ENCODE peak calls at places on chromosomes 6 and 20, in seven cellular contexts. U is progenitor cell of endocrine pancreas, Z is HFFc6, L is body of pancreas, O is pancreas, T is lower lobe of right lung, N is brain microvascular endothelial cell. H is an unnamed sample.

GRCh38 chr6:30544666-30545272 is 11.5 kb downstream of the GNL1 start:
- DNase-seq in U (no peak), N (peak; percentile 57), Z (peak; percentile 81), O (no peak), T (no peak), L (no peak), H (no peak)

GRCh38 chr6:37492236-37493046 is 7.3 kb downstream of the CCDC167 start:
- DNase-seq in O (no peak), T (peak; percentile 2), Z (no peak), N (no peak), U (no peak), L (no peak), H (peak; percentile 24)

GRCh38 chr6:118663993-118664985 is 12.9 kb upstream of the CEP85L start:
- DNase-seq in U (no peak), L (no peak), T (no peak), O (no peak), N (no peak), Z (no peak), H (no peak)

GRCh38 chr6:106804238-106805016 is 170.1 kb downstream of the CD24 start:
- DNase-seq in T (no peak), N (no peak), U (no peak), O (peak; percentile 25), L (no peak), Z (no peak), H (no peak)

GRCh38 chr20:56202493-56203077 is 45.9 kb upstream of the MC3R start:
- DNase-seq in N (peak; percentile 2), T (no peak), L (no peak), O (no peak), Z (peak; percentile 4), U (no peak), H (no peak)

GRCh38 chr6:1949533-1949932 is 295.9 kb downstream of the GMDS start:
- DNase-seq in Z (no peak), O (no peak), L (no peak), N (no peak), U (no peak), T (no peak), H (no peak)

GRCh38 chr6:8983202-8983688 is 547.9 kb upstream of the SLC35B3 start:
- DNase-seq in T (peak; percentile 60), O (peak; percentile 70), N (peak; percentile 65), Z (peak; percentile 56), U (peak; percentile 57), L (peak; percentile 58), H (no peak)

GRCh38 chr20:1449370-1449769 is 17.3 kb downstream of the NSFL1C start:
- DNase-seq in U (no peak), L (no peak), O (no peak), N (no peak), Z (no peak), T (no peak), H (no peak)

GRCh38 chr6:34664270-34664971 is 32.1 kb downstream of the ILRUN start:
- DNase-seq in L (no peak), U (no peak), N (peak; percentile 43), Z (peak; percentile 3), T (no peak), O (no peak), H (no peak)

GRCh38 chr6:32222333-32223230 is 1.3 kb downstream of the NOTCH4 start:
- DNase-seq in O (no peak), T (no peak), L (no peak), Z (no peak), U (no peak), N (no peak), H (no peak)

GRCh38 chr6:10451828-10452509 is 37.1 kb upstream of the TFAP2A start:
- DNase-seq in T (peak; percentile 89), N (peak; percentile 64), O (no peak), Z (no peak), U (no peak), L (no peak), H (no peak)

GRCh38 chr6:153015094-153015645 is 12.7 kb upstream of the MTRF1L start:
- DNase-seq in Z (no peak), N (no peak), O (no peak), U (no peak), L (no peak), T (no peak), H (no peak)

GRCh38 chr20:38052870-38053269 is 19.3 kb downstream of the RPRD1B start:
- DNase-seq in L (no peak), Z (no peak), T (no peak), O (no peak), N (no peak), U (no peak), H (no peak)

GRCh38 chr20:41373851-41374567 is 7.4 kb upstream of the EMILIN3 start:
- DNase-seq in T (no peak), O (no peak), U (no peak), Z (no peak), L (no peak), N (no peak), H (no peak)

GRCh38 chr6:131037194-131037897 is 25.7 kb downstream of the EPB41L2 start:
- DNase-seq in T (no peak), O (no peak), N (no peak), L (no peak), Z (no peak), U (no peak), H (no peak)

GRCh38 chr6:47832386-47833080 is 50.7 kb downstream of the OPN5 start:
- DNase-seq in L (no peak), Z (no peak), U (no peak), T (no peak), O (no peak), N (no peak), H (no peak)

GRCh38 chr20:20299904-20300303 is 68.0 kb upstream of the INSM1 start:
- DNase-seq in N (no peak), Z (no peak), U (no peak), L (no peak), T (no peak), O (no peak), H (no peak)

GRCh38 chr20:46683939-46684750 is 5.1 kb downstream of the TP53RK start:
- DNase-seq in U (no peak), O (peak; percentile 71), T (peak; percentile 68), L (peak; percentile 64), Z (peak; percentile 73), N (peak; percentile 76), H (no peak)

GRCh38 chr20:44247676-44248419 is 740 bp downstream of the GDAP1L1 start:
- DNase-seq in L (no peak), N (peak; percentile 7), O (peak; percentile 14), T (no peak), Z (peak; percentile 0), U (peak; percentile 82), H (no peak)

GRCh38 chr20:61847420-61847748 is 218.3 kb downstream of the TAF4 start:
- DNase-seq in O (no peak), U (no peak), L (no peak), N (no peak), T (peak; percentile 8), Z (no peak), H (no peak)

DNA sequence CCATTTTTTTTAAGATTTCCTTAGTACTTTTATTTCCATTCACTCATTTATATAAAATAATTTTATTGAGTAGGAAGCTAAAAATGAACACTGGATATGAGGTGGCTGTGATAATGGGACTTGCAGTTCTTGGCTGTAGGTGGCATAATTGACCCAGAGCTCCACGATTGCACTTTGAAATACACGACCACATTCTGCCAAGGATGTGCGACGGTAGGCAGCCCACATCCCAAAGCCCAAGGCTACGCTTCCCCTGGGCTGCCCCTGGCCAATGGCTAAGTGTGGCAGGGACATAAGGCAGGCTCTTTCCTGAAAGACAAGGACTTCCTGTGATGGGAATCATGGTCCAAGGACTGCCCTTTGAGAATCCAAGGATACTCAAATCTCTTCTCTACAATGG is 43.7 kb upstream of the ADTRP start:
- DNase-seq in L (no peak), N (no peak), Z (no peak), U (no peak), T (no peak), O (no peak), H (no peak)
- TF ChIP-seq CTCF in L (peak; percentile 47), N (no peak), Z (no peak), U (no peak), T (peak; percentile 6), O (no peak), H (no peak)

DNA sequence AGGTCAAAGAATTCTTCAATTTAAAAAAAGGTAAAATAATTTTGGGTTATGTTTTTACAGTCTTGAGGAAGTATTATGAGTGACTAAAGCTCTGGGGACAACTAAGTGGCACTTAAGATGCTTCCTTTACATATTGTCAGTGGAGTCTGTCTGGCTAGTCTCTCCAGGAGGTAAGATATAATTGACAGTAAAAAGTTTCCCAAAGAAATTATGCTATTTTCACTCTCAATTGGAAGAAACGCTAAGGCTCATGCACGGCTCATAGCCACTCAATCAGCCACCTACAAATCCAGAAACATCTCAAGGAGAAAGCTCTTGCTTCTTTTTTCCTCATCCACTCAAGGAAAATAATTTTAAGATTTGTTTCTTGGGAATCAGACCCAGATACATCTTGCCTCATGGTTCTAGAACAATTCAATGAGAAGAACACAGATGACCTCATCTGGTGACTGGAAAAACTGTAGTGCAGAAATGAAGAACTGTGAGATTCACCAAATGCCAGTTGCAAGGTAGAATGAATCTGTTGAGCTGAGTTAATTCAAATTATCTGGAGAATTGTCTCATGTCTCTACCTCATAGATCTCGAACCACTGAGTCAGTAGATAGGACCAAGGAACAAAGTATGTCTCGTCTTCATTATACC is 252.9 kb downstream of the TPBG start:
- DNase-seq in L (no peak), O (no peak), T (no peak), N (no peak), Z (peak; percentile 10), U (no peak), H (no peak)
- TF ChIP-seq CTCF in L (no peak), O (no peak), T (no peak), N (no peak), Z (peak; percentile 25), U (no peak), H (no peak)

DNA sequence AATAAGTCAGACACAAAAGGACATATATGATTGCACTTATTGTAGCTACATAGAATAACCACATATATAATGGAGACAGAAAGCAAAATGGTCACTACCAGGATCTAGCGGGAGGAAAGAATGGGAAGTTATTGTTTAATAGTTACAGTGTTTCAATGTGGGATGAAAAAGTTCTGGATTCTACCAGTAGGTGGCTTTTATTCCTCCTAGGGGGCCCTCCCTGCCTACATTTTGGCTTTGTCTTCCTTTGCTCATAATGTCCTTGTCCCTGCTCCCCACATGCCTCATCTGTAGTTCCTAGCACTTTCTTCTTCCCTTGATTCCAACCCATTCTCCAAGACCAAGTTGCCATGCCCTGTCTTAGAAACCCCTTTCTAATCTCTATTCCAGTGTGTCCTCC is 16.3 kb downstream of the ZNF133 start:
- DNase-seq in O (no peak), T (no peak), L (no peak), N (no peak), U (no peak), Z (no peak), H (no peak)
- TF ChIP-seq CTCF in O (no peak), T (no peak), L (no peak), N (peak; percentile 47), U (peak; percentile 37), Z (peak; percentile 72), H (no peak)

GRCh38 chr20:34269996-34270627 is 28.9 kb downstream of the ASIP start:
- DNase-seq in L (no peak), N (peak; percentile 12), Z (no peak), U (no peak), O (no peak), T (no peak), H (no peak)

GRCh38 chr20:34271961-34272360 is 30.7 kb downstream of the ASIP start:
- DNase-seq in T (no peak), N (peak; percentile 66), Z (peak; percentile 65), L (no peak), U (no peak), O (no peak), H (no peak)

GRCh38 chr20:34264141-34264540 is 22.9 kb downstream of the ASIP start:
- DNase-seq in T (no peak), Z (no peak), L (no peak), U (no peak), O (no peak), N (no peak), H (no peak)

GRCh38 chr20:34268145-34268544 is 26.9 kb downstream of the ASIP start:
- DNase-seq in L (no peak), O (no peak), U (no peak), T (no peak), N (no peak), Z (no peak), H (no peak)

GRCh38 chr20:34268851-34269668 is 27.8 kb downstream of the ASIP start:
- DNase-seq in Z (no peak), O (no peak), U (peak; percentile 24), L (no peak), T (peak; percentile 57), N (no peak), H (no peak)
- TF ChIP-seq CTCF in Z (no peak), O (no peak), U (no peak), L (no peak), T (no peak), N (no peak), H (no peak)